ENCODE peak calls at places on chromosomes 5 and 9, in seven cellular contexts. O is foreskin keratinocyte, Q is foreskin fibroblast, M is nephron progenitor cell, N is hepatocyte, U is upper lobe of left lung, G is choroid plexus epithelial cell. F is an unnamed sample.

GRCh38 chr5:172505403-172505759 is 51.1 kb upstream of the SH3PXD2B start:
- DNase-seq in O (no peak), Q (no peak), M (no peak), N (no peak), U (peak), G (no peak), F (peak)

GRCh38 chr5:55370291-55370925 is 62.6 kb downstream of the MTREX start:
- DNase-seq in O (no peak), Q (no peak), M (no peak), N (no peak), U (no peak), G (no peak), F (no peak)

GRCh38 chr5:134084570-134084969 is 29.9 kb upstream of the TCF7 start:
- DNase-seq in O (no peak), Q (no peak), M (no peak), N (no peak), U (no peak), G (no peak), F (no peak)

GRCh38 chr9:124054671-124055212 is 43.2 kb downstream of the LHX2 start:
- DNase-seq in O (no peak), Q (peak), M (no peak), N (no peak), U (no peak), G (peak), F (no peak)

GRCh38 chr9:130885422-130886375 is 10.9 kb downstream of the QRFP start:
- DNase-seq in O (no peak), Q (no peak), M (no peak), N (no peak), U (no peak), G (no peak), F (no peak)

GRCh38 chr5:73448072-73448432 is 525 bp downstream of the FOXD1 start:
- DNase-seq in O (no peak), Q (no peak), M (peak), N (no peak), U (no peak), G (no peak), F (no peak)

GRCh38 chr9:5499889-5500398 is 10.4 kb upstream of the PDCD1LG2 start:
- DNase-seq in O (no peak), Q (peak), M (no peak), N (peak), U (peak), G (peak), F (no peak)

GRCh38 chr5:133365326-133365725 is 247.0 kb downstream of the FSTL4 start:
- DNase-seq in O (no peak), Q (no peak), M (peak), N (no peak), U (no peak), G (no peak), F (no peak)

GRCh38 chr5:61334224-61335196 is 2.5 kb downstream of the ZSWIM6 start:
- DNase-seq in O (no peak), Q (peak), M (peak), N (peak), U (no peak), G (peak), F (peak)

GRCh38 chr5:5494489-5495402 is 72.3 kb downstream of the ICE1 start:
- DNase-seq in O (no peak), Q (peak), M (peak), N (peak), U (peak), G (peak), F (peak)

GRCh38 chr5:5492087-5492933 is 69.8 kb downstream of the ICE1 start:
- DNase-seq in O (no peak), Q (peak), M (peak), N (peak), U (no peak), G (peak), F (no peak)

DNA sequence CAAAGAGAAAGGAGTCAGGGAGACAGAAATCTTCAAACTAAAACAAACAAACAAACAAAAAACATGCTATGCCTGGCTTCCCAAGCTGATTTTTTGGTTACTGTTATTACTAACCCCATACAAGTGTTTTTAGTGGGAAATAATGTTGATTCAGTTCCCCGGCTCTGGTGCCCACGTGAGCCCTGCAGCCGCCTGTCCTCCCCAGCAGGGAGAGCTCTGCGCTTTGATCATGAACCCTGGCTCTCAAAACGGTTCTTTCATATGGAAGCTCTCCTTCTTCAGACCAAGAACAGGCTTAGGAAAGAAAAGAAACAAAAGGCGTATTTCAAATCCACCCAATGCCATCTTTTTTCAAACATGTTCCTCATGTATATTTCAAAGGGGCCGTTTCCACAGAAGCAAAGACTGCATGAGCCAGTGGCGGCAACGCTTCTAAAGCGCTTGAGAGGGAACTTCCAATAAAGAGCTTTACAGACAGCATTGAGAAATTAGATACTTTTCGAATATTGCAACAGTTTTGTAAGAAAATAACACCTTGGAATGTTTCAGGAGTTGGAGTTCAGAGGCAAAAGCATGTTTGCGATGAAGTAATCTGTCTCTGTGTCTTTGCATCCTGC is 74.8 kb downstream of the ICE1 start:
- DNase-seq in O (no peak), Q (peak), M (peak), N (peak), U (peak), G (peak), F (no peak)
- TF ChIP-seq CTCF in O (peak), Q (peak), M (peak), N (peak), U (peak), G (peak), F (peak)

DNA sequence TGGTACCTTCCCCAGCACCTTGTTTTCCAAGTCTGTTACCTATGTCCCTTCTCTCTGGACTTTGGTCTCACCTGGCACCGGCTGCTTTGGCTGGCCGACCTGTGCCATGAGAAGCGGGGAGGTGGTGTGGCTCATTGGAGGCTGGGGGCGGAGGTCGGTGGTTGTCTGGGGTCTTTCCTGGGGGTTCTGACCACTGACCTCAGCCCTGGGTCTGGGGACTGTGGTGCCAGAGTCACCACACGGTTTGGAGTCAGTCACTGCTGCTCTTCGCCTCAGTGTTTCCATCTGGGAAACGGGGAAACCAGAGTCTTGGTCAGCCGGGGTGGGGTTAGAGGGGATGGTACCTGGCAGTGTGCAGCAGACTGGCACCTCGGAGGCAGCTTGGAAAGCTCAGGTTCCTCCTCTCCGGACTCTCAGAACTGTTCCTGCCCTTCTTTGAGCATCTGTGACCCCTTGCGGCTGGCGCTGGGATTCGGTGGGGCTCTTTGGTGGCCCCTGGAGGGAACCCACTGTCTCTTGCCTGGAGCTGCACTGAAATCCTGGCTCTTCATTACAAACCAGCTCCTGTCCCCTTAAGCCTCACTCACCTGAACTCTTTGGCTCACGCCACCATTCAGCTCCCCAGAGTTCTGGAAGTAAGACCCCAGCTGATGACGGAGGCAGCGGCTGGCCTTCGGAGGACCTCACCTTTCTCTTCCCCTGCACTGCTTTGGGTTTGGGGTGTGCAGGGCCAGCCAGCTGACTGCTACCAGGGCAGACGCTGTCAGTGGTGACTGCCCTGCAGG is 4.1 kb upstream of the RXRA start:
- DNase-seq in O (no peak), Q (no peak), M (no peak), N (no peak), U (no peak), G (no peak), F (no peak)
- TF ChIP-seq CTCF in O (no peak), Q (no peak), M (no peak), N (no peak), U (no peak), G (no peak), F (no peak)

GRCh38 chr5:109589983-109590382 is 99.7 kb upstream of the MAN2A1 start:
- DNase-seq in O (no peak), Q (no peak), M (no peak), N (no peak), U (no peak), G (peak), F (no peak)
- TF ChIP-seq CTCF in O (peak), Q (no peak), M (no peak), N (no peak), U (no peak), G (peak), F (no peak)

GRCh38 chr5:120093178-120093577 is 370.9 kb upstream of the PRR16 start:
- DNase-seq in O (no peak), Q (no peak), M (no peak), N (no peak), U (peak), G (no peak), F (no peak)

GRCh38 chr5:120092649-120093048 is 371.5 kb upstream of the PRR16 start:
- DNase-seq in O (no peak), Q (no peak), M (no peak), N (no peak), U (no peak), G (no peak), F (no peak)

GRCh38 chr5:120096413-120096812 is 367.7 kb upstream of the PRR16 start:
- DNase-seq in O (peak), Q (peak), M (no peak), N (no peak), U (no peak), G (peak), F (no peak)

GRCh38 chr5:120088831-120089230 is 375.3 kb upstream of the PRR16 start:
- DNase-seq in O (no peak), Q (no peak), M (no peak), N (no peak), U (no peak), G (peak), F (no peak)

DNA sequence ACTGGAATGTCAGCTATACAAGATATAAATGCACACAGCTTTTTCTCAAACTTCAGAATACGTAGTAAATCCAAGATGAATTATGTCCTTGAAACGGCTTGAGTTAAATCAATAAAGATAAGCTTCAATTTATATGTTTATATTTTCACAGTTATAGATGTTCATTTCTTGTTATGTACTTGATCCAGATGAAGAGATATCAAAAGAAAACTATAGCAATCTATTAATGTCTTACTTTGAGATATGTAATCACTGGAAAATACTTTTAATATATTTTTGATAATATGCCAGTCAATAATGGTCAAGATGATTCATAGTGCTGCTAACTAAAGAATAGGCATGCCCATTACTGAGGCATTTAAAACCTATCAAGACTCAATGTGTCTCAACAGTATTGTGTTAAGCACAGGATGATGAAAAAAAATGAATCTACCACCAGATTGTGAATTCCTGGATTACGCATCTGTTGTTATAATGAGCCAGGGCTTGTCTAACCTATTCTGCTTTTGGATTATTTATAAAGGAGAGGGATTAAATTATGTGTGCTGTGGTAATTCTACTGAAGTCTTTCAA is 372.6 kb upstream of the PRR16 start:
- DNase-seq in O (peak), Q (no peak), M (no peak), N (no peak), U (no peak), G (no peak), F (no peak)
- TF ChIP-seq CTCF in O (no peak), Q (no peak), M (no peak), N (no peak), U (no peak), G (no peak), F (no peak)

GRCh38 chr5:180595381-180596114 is 4.2 kb upstream of the SCGB3A1 start:
- DNase-seq in O (no peak), Q (no peak), M (no peak), N (no peak), U (peak), G (no peak), F (no peak)
- TF ChIP-seq CTCF in O (no peak), Q (no peak), M (no peak), N (no peak), U (no peak), G (no peak), F (no peak)

DNA sequence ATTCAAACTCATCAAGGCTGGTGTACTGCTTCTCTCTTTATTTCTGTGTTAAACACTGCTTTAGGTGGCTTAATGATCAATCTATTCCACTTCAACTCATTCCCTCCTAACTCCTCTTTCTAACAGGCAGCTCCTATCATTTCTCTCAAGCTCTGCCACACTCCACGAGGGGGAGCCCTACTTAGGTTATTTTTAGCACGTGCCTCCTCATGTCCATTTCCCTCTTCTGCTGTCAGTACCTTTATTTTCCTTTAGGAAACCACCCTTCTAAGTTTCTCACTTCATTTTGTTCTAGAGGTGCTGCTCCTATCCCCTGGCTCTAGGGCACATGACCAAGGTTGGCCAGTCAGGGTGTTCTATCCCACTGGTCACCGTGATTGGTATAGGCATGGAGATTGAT is 6.7 kb upstream of the BRINP1 start:
- DNase-seq in O (no peak), Q (no peak), M (peak), N (peak), U (no peak), G (peak), F (no peak)
- TF ChIP-seq CTCF in O (peak), Q (no peak), M (peak), N (peak), U (no peak), G (peak), F (peak)

DNA sequence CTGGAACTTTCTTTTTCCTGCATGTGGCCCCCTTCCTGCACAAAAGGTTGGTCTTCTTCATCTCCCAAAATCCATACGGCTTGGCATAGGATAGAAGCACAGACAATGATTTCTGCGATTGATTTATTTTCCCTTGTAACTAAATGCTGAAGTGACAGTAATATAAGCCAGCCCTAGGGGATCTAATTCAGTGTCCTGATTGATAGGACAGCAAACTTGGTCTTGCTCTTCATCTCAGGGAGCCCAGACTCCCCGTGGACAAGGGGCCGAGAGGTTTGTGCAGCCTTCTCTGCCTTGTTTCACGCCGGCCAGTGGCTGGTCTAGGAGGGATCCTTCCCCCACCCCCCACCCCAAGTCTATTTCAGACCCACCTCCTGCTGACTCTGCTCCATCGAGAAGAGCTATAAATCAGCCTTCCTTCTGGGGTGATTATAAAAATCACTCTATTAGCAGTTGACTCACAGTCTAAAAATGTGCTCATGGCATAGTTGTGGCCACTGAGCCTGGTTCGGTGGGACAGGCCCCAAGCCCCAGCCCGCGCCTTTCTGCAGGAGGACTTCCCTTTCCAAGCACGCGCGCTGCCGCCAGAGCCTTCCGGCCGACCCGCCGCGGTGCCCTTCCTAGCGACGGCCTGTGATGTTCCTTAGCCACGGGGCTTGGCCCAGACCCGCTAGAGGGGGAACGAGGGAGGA is 89.8 kb upstream of the COL5A1 start:
- DNase-seq in O (peak), Q (peak), M (no peak), N (peak), U (no peak), G (peak), F (peak)
- TF ChIP-seq CTCF in O (no peak), Q (no peak), M (no peak), N (no peak), U (no peak), G (peak), F (no peak)